ENCODE peak calls at places on chromosomes 5 and 9, in four cellular contexts. U, M, F and J are unnamed samples.

GRCh38 chr5:148820778-148821395 is 5.5 kb upstream of the ADRB2 start:
- DNase-seq in F (peak), M (no peak), U (peak), J (peak)

GRCh38 chr5:80761176-80761575 is 106.4 kb upstream of the DHFR start:
- DNase-seq in F (no peak), U (no peak), M (no peak), J (no peak)

GRCh38 chr5:82142928-82143577 is 135.1 kb downstream of the RPS23 start:
- DNase-seq in U (no peak), M (no peak), F (peak), J (peak)

GRCh38 chr5:175887463-175887862 is 16.1 kb downstream of the CPLX2 start:
- DNase-seq in U (no peak), F (no peak), M (no peak), J (no peak)

GRCh38 chr5:51172853-51173635 is 210.2 kb upstream of the ISL1 start:
- DNase-seq in F (no peak), U (no peak), M (no peak), J (no peak)

GRCh38 chr5:158985492-158985891 is 114.2 kb downstream of the EBF1 start:
- DNase-seq in U (no peak), M (no peak), F (no peak), J (no peak)

GRCh38 chr9:112032009-112032408 is 135.4 kb downstream of the UGCG start:
- DNase-seq in U (no peak), M (no peak), F (no peak), J (no peak)

GRCh38 chr5:163571755-163572154 is 66.3 kb downstream of the MAT2B start:
- DNase-seq in M (peak), U (no peak), F (peak), J (peak)

DNA sequence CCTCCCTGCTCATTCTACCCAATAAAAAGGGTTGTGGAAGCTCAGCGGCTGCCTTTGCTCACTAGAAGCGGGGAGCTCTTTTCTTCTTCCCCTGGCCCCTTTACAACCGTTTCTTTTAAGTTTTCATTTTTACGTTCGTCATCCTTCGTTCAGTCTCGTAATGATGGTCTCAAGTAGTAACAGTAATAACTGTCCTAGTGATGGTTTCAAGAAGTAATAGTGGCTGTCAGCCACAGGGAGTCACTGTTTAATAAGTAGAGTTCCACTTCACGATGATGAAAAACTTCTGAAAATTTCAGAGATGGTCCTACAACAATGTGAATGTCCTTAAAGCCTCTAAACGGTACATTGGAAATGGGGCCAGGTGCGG is 6.2 kb downstream of the UGT3A2 start:
- DNase-seq in U (no peak), F (no peak), M (no peak), J (no peak)
- TF ChIP-seq CTCF in U (no peak), F (no peak), M (no peak), J (no peak)

DNA sequence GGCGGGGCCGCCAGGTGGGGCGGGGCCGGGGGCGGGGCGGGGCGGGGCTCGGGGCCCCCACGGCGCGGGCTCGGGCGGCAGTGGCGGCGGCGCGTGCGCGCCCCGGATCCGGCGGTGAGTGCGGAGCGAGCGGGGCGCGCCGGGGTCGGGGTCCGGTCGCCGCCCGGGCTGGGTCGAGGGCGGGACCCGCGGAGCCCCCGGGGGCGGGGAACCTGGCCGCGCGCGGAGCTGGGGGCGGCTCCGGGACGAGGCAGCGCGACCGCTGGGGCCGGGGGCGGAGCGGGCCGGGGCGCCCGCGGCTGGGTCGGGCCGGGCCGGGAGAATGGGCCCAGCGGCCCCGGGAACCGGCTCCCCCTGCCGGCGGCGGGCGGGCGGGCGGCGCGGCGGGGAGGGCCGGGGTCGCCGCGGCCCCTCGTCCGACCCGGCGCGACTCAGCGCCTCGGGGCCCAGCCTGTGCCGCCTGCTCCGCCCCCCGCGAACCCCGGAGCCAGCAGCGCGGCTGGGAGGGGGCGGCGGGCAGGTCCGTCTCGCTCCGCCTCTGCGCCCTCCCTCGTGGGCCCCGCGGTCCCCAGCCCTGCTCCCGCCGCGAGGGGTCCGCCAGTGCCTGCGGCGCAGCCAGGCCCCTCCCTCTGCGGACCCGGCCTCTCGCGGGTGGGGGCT is 3.1 kb downstream of the EGFL7 start:
- DNase-seq in U (peak), M (no peak), F (no peak), J (no peak)
- TF ChIP-seq CTCF in U (no peak), M (no peak), F (no peak), J (no peak)

DNA sequence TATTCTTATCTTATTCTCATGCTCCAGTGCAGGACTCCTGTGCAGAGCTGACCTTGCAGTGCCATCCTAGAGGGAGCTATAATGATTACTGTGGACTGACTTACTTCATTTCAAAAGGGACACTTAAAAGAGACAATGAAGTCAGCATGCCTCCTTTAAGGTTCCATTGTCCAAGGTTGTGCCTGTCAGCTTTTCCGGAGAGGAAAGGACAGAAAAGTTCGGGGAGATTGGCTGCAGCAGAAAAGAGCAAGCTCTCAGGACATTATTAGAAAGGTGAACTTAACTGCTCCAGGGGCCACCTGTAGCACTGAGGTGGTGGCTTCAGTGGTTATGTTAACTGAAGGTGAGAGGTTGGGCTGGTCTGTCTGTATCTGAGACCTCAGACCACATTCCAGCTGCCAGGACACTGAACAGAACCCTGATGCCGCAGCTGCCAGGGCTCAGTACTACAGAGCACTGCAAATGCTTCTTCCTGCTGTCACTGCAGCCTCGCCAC is 112.9 kb downstream of the ST8SIA4 start:
- DNase-seq in M (no peak), F (no peak), U (peak), J (no peak)
- TF ChIP-seq CTCF in M (peak), F (no peak), U (no peak), J (no peak)

GRCh38 chr9:70502690-70503089 is 88.2 kb upstream of the KLF9 start:
- DNase-seq in U (no peak), M (no peak), F (no peak), J (no peak)
- TF ChIP-seq CTCF in U (no peak), M (no peak), F (no peak), J (no peak)

GRCh38 chr5:1380011-1380817 is 35.3 kb upstream of the CLPTM1L start:
- DNase-seq in M (no peak), F (no peak), U (peak), J (no peak)
- TF ChIP-seq CTCF in M (peak), F (peak), U (peak), J (no peak)

GRCh38 chr9:116479145-116479544 is 208.0 kb upstream of the TRIM32 start:
- DNase-seq in F (no peak), M (no peak), U (no peak), J (no peak)
- TF ChIP-seq CTCF in F (no peak), M (no peak), U (no peak), J (no peak)

DNA sequence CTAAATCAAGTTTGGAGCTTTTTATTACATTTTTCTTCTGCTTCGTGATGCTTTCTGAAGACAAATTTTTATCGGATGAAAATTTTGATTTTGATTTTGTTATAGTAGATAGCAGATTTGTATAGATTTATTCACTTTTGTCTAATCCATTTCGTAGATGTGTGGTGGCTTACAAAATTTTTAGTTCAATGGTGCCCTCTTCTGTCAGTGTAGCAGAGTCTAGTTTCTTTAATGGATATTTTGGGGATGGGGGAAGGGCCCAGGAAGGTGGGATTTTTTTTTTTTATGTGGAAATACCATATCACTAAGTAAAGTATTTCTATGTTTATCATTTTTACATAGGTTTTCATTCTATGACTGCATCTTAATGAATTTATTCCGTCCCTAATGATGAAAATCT is 259.9 kb upstream of the TARS1 start:
- DNase-seq in F (peak), U (peak), M (peak), J (peak)
- TF ChIP-seq CTCF in F (peak), U (no peak), M (peak), J (peak)

GRCh38 chr5:144332265-144332664 is 161.6 kb downstream of the KCTD16 start:
- DNase-seq in F (no peak), U (peak), M (no peak), J (peak)
- TF ChIP-seq CTCF in F (peak), U (peak), M (no peak), J (peak)